ENCODE peak calls at places on chromosome 13, in four cellular contexts. N is lung, Z is pancreas, E is endodermal cell. X is an unnamed sample. For H3K36me3 and H3K4me1, the result is how much of the 10 kb centered on the place peaks cover.

GRCh38 chr13:79457948-79458347 is 23.0 kb upstream of the NDFIP2 start:
- DNase-seq in N (no peak), Z (no peak), E (no peak), X (no peak)

GRCh38 chr13:113559901-113560644 is 24.5 kb upstream of the TFDP1 start:
- DNase-seq in N (peak), E (peak), Z (no peak), X (no peak)

GRCh38 chr13:72259528-72259927 is 392.5 kb upstream of the DACH1 start:
- DNase-seq in Z (no peak), N (no peak), E (no peak), X (no peak)

GRCh38 chr13:111049791-111050538 is 65.1 kb upstream of the ARHGEF7 start:
- DNase-seq in E (no peak), Z (peak), N (peak), X (no peak)

GRCh38 chr13:112346899-112347229 is 29.3 kb upstream of the SPACA7 start:
- DNase-seq in Z (no peak), N (no peak), E (peak), X (peak)

GRCh38 chr13:99196466-99197256 is 4.0 kb upstream of the UBAC2 start:
- DNase-seq in Z (no peak), E (no peak), N (no peak), X (no peak)

GRCh38 chr13:29483211-29483610 is 112.3 kb downstream of the SLC7A1 start:
- DNase-seq in Z (peak), E (no peak), N (peak), X (no peak)

GRCh38 chr13:43019811-43020210 is 3.6 kb upstream of the DNAJC15 start:
- DNase-seq in E (no peak), N (no peak), Z (no peak), X (no peak)

GRCh38 chr13:65971541-65971940 is 1258.6 kb downstream of the PCDH9 start:
- DNase-seq in E (peak), N (no peak), Z (no peak), X (no peak)

GRCh38 chr13:92804926-92805325 is 421.7 kb upstream of the GPC6 start:
- DNase-seq in N (no peak), Z (no peak), E (no peak), X (no peak)

GRCh38 chr13:109783447-109783814 is 3.0 kb downstream of the IRS2 start:
- DNase-seq in Z (peak), N (no peak), E (peak), X (peak)
- H3K4me3 ChIP-seq in Z (no peak), N (peak), E (no peak), X (peak)

DNA sequence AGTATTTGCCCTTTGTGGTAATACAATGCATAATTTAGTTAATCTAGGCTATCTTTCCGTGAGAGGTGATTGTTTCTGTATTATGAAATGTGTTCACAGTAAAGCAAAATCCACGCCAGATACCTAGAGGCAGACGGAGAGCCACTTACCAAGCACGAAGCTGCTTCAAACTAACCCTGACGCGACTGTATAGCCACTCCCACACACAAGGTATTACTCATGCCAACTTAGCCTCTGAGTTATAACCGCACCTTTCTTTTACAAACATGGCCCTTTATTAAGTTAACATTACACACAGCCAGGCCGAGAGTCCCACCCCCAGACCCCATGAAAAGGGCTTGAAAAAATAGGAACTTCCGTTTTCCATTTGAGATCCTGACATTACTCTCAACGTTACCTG is 185.7 kb downstream of the ABCC4 start:
- DNase-seq in N (peak), Z (no peak), E (no peak), X (no peak)
- H3K36me3 ChIP-seq in N (under half), Z (under half), E (under half), X (under half)

GRCh38 chr13:45333973-45334922 is 6.7 kb downstream of the TPT1 start:
- DNase-seq in Z (no peak), N (no peak), E (peak), X (no peak)

GRCh38 chr13:45333251-45333972 is 7.6 kb downstream of the TPT1 start:
- DNase-seq in E (no peak), N (no peak), Z (no peak), X (no peak)

GRCh38 chr13:45332831-45333219 is 8.2 kb downstream of the TPT1 start:
- DNase-seq in E (peak), N (no peak), Z (no peak), X (no peak)

GRCh38 chr13:45331123-45331619 is 9.8 kb downstream of the TPT1 start:
- DNase-seq in Z (no peak), N (no peak), E (no peak), X (no peak)

GRCh38 chr13:45331981-45332830 is 8.8 kb downstream of the TPT1 start:
- DNase-seq in N (no peak), Z (no peak), E (no peak), X (peak)
- H3K4me1 ChIP-seq in N (under half), Z (under half), E (under half), X (half or more)

GRCh38 chr13:60268203-60268555 is 104.5 kb upstream of the DIAPH3 start:
- DNase-seq in E (no peak), N (no peak), Z (no peak), X (no peak)
- H3K4me3 ChIP-seq in E (peak), N (no peak), Z (peak), X (no peak)

DNA sequence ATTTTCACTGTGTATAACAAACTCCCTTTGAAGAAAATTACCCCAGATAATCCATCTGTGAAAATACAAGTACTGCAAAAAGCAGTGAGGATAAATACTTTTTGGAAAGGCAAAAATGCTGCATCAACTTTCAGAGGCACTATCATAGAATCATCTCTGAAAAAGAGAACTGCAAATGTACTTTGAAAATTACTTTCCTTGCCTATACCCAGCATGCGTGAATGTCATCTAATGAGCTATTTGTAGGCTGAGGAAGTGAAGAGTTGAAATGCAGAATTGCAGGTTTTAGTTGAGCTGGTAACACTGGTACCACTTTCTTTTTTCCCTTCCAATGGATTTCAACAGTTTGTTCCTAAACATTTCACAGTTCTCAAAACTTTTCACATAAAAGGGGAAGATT is 196.7 kb downstream of the TBC1D4 start:
- DNase-seq in E (no peak), Z (no peak), N (no peak), X (no peak)
- H3K36me3 ChIP-seq in E (under half), Z (under half), N (under half), X (under half)

GRCh38 chr13:39527961-39528720 is 74.9 kb downstream of the LHFPL6 start:
- DNase-seq in N (no peak), E (no peak), Z (no peak), X (peak)

GRCh38 chr13:39526499-39526898 is 76.5 kb downstream of the LHFPL6 start:
- DNase-seq in E (no peak), N (no peak), Z (no peak), X (no peak)

GRCh38 chr13:39524795-39525194 is 78.2 kb downstream of the LHFPL6 start:
- DNase-seq in E (no peak), N (no peak), Z (no peak), X (no peak)

GRCh38 chr13:39530996-39531395 is 72.0 kb downstream of the LHFPL6 start:
- DNase-seq in N (no peak), Z (no peak), E (no peak), X (no peak)

GRCh38 chr13:39527301-39527700 is 75.7 kb downstream of the LHFPL6 start:
- DNase-seq in N (no peak), E (no peak), Z (no peak), X (no peak)
- H3K4me1 ChIP-seq in N (under half), E (under half), Z (under half), X (under half)

DNA sequence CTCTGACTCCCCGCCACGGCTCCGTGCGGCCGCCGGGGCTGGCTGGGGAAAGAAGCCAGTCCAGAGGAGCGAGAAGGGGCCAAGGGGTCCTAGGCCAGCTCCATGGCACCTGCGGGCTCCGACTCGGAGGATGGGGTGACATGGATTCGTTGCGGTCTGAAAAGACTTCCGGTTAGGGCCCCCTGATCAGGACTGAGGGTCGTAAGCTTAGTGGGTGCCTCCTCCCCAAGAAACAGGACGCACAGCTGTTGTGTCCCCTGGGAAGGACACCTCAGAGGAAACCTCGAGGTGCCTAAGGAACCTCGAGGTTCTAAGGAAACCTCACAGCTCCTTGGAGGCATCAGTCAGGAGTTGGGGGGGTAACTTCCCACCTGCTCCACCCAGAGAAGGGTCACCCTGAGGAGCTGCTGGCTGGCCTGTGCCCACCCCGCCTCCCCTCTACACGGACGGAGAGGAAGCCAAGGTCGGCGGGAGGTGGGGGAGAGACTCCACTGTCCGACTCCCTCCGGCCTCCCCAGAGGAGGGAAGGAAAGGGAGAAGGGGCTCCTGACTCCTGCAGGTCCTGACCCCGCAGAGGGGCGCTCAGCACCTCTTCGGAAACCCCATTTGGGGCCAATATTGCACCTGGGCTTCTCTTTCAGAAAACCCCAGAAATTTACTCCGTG is 845 bp downstream of the ATP12A start:
- DNase-seq in N (no peak), Z (no peak), E (no peak), X (no peak)
- H3K4me3 ChIP-seq in N (no peak), Z (peak), E (peak), X (peak)

DNA sequence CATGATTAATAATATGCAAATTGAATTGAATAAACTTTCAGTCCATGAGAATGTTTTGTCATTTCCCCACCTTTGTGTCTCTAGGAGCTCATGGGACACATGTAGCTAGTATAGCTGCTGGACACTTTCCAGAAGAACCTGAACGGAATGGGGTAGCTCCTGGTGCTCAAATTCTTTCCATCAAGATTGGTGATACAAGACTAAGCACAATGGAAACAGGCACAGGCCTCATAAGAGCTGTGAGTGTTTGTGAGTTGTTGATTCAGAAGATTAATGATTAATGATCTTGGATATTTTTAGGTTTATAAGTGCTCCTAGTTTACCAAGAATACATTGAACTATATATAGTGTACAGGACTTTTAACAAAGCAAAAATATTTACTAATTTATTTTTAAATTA is 30.1 kb downstream of the TPP2 start:
- DNase-seq in N (no peak), E (no peak), Z (no peak), X (no peak)
- H3K36me3 ChIP-seq in N (under half), E (half or more), Z (under half), X (half or more)

X was measured in A673.